ENCODE peak calls at places on chromosomes 11 and 22, in seven cellular contexts. One of them, this sample, is unnamed.

GRCh38 chr22:24950272-24950902 is 2.1 kb upstream of the KIAA1671 start:
- DNase-seq in neuronal stem cell: no peak
- DNase-seq in trophoblast cell: no peak
- DNase-seq in mesendoderm: peak; percentile 97
- DNase-seq in H9: peak; percentile 93
- DNase-seq in H1: peak; percentile 72
- DNase-seq in IMR-90: peak; percentile 8
- DNase-seq in this sample: no peak

GRCh38 chr22:23749747-23750373 is 1.1 kb downstream of the ZNF70 start:
- DNase-seq in H9: no peak
- DNase-seq in neuronal stem cell: no peak
- DNase-seq in IMR-90: no peak
- DNase-seq in mesendoderm: no peak
- DNase-seq in trophoblast cell: no peak
- DNase-seq in H1: no peak
- DNase-seq in this sample: no peak

GRCh38 chr22:27677895-27678458 is 123.6 kb downstream of the MN1 start:
- DNase-seq in IMR-90: no peak
- DNase-seq in H1: no peak
- DNase-seq in mesendoderm: no peak
- DNase-seq in trophoblast cell: no peak
- DNase-seq in H9: no peak
- DNase-seq in neuronal stem cell: no peak
- DNase-seq in this sample: peak; percentile 45

GRCh38 chr11:87819141-87819540 is 356.1 kb downstream of the RAB38 start:
- DNase-seq in IMR-90: no peak
- DNase-seq in trophoblast cell: no peak
- DNase-seq in neuronal stem cell: no peak
- DNase-seq in H9: no peak
- DNase-seq in mesendoderm: no peak
- DNase-seq in H1: no peak
- DNase-seq in this sample: no peak

GRCh38 chr11:69873166-69874077 is 54.2 kb upstream of the FGF3 start:
- DNase-seq in trophoblast cell: no peak
- DNase-seq in IMR-90: no peak
- DNase-seq in mesendoderm: no peak
- DNase-seq in neuronal stem cell: no peak
- DNase-seq in H9: peak; percentile 16
- DNase-seq in H1: no peak
- DNase-seq in this sample: no peak

GRCh38 chr11:83827520-83827919 is 541.4 kb upstream of the CCDC90B start:
- DNase-seq in H1: no peak
- DNase-seq in neuronal stem cell: no peak
- DNase-seq in trophoblast cell: peak; percentile 38
- DNase-seq in H9: no peak
- DNase-seq in mesendoderm: no peak
- DNase-seq in IMR-90: peak; percentile 67
- DNase-seq in this sample: peak; percentile 26

GRCh38 chr11:11456896-11457295 is 103.8 kb upstream of the CSNK2A3 start:
- DNase-seq in mesendoderm: no peak
- DNase-seq in trophoblast cell: no peak
- DNase-seq in H9: no peak
- DNase-seq in IMR-90: no peak
- DNase-seq in neuronal stem cell: no peak
- DNase-seq in H1: no peak
- DNase-seq in this sample: no peak

GRCh38 chr22:50278956-50279619 is 8.9 kb upstream of the MAPK11 start:
- DNase-seq in H9: no peak
- DNase-seq in neuronal stem cell: no peak
- DNase-seq in mesendoderm: no peak
- DNase-seq in H1: no peak
- DNase-seq in trophoblast cell: peak; percentile 84
- DNase-seq in IMR-90: no peak
- DNase-seq in this sample: no peak

GRCh38 chr11:1226226-1226961 is 3.5 kb downstream of the MUC5B start:
- DNase-seq in IMR-90: no peak
- DNase-seq in H9: peak; percentile 33
- DNase-seq in neuronal stem cell: no peak
- DNase-seq in trophoblast cell: no peak
- DNase-seq in mesendoderm: no peak
- DNase-seq in H1: no peak
- DNase-seq in this sample: no peak

GRCh38 chr11:44325698-44326097 is 15.8 kb upstream of the ALX4 start:
- DNase-seq in trophoblast cell: no peak
- DNase-seq in neuronal stem cell: no peak
- DNase-seq in mesendoderm: no peak
- DNase-seq in H9: no peak
- DNase-seq in IMR-90: no peak
- DNase-seq in H1: no peak
- DNase-seq in this sample: no peak

GRCh38 chr11:74154621-74155281 is 16.1 kb downstream of the C2CD3 start:
- DNase-seq in mesendoderm: no peak
- DNase-seq in H1: no peak
- DNase-seq in H9: no peak
- DNase-seq in neuronal stem cell: no peak
- DNase-seq in IMR-90: no peak
- DNase-seq in trophoblast cell: no peak
- DNase-seq in this sample: peak; percentile 29

GRCh38 chr11:30316237-30316636 is 6.7 kb upstream of the ARL14EP start:
- DNase-seq in trophoblast cell: no peak
- DNase-seq in H1: no peak
- DNase-seq in IMR-90: no peak
- DNase-seq in mesendoderm: no peak
- DNase-seq in neuronal stem cell: no peak
- DNase-seq in H9: no peak
- DNase-seq in this sample: no peak

GRCh38 chr11:44505591-44506054 is 59.8 kb upstream of the CD82 start:
- DNase-seq in H9: no peak
- DNase-seq in neuronal stem cell: no peak
- DNase-seq in IMR-90: peak; percentile 61
- DNase-seq in trophoblast cell: no peak
- DNase-seq in H1: no peak
- DNase-seq in mesendoderm: peak; percentile 54
- DNase-seq in this sample: peak; percentile 10

GRCh38 chr11:3341298-3341697 is 37.6 kb downstream of the ZNF195 start:
- DNase-seq in IMR-90: no peak
- DNase-seq in H1: peak; percentile 46
- DNase-seq in H9: peak; percentile 64
- DNase-seq in mesendoderm: peak; percentile 73
- DNase-seq in neuronal stem cell: peak; percentile 48
- DNase-seq in trophoblast cell: peak; percentile 26
- DNase-seq in this sample: no peak

GRCh38 chr11:15770798-15771414 is 585.4 kb downstream of the SOX6 start:
- DNase-seq in IMR-90: peak; percentile 52
- DNase-seq in trophoblast cell: peak; percentile 23
- DNase-seq in mesendoderm: peak; percentile 77
- DNase-seq in H1: peak; percentile 13
- DNase-seq in neuronal stem cell: peak; percentile 51
- DNase-seq in H9: peak; percentile 68
- DNase-seq in this sample: peak; percentile 41

GRCh38 chr11:116504541-116505149 is 268.1 kb downstream of the BUD13 start:
- DNase-seq in H1: no peak
- DNase-seq in H9: no peak
- DNase-seq in trophoblast cell: no peak
- DNase-seq in mesendoderm: no peak
- DNase-seq in neuronal stem cell: no peak
- DNase-seq in IMR-90: no peak
- DNase-seq in this sample: no peak

GRCh38 chr22:46315976-46316375 is 19.3 kb downstream of the GTSE1 start:
- DNase-seq in neuronal stem cell: no peak
- DNase-seq in H1: no peak
- DNase-seq in mesendoderm: no peak
- DNase-seq in IMR-90: no peak
- DNase-seq in H9: no peak
- DNase-seq in trophoblast cell: no peak
- DNase-seq in this sample: no peak

GRCh38 chr11:2132229-2132620 is 7.0 kb downstream of the IGF2 start:
- DNase-seq in H9: no peak
- DNase-seq in H1: no peak
- DNase-seq in mesendoderm: no peak
- DNase-seq in neuronal stem cell: no peak
- DNase-seq in IMR-90: no peak
- DNase-seq in trophoblast cell: no peak
- DNase-seq in this sample: no peak

DNA sequence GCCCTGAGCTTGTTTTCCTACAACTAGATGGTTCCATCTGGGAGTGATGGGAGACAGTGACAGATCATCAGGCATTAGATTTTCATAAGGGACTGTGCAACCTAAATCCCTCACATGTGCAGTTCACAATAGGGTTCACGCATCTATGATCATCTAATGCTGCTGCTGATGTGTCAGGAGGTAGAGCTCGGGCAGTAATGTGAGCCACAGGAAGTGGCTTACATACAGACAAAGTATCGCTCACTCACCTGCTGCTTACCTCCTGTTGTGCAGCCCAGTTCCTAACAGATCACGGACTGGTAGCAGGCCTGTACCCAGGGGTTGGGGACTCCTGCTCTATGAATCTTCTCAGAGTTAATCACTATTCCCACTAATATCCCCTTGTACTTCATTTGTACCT is 12.4 kb downstream of the AAMDC start:
- DNase-seq in neuronal stem cell: no peak
- DNase-seq in trophoblast cell: no peak
- DNase-seq in IMR-90: no peak
- DNase-seq in H1: no peak
- DNase-seq in mesendoderm: no peak
- DNase-seq in H9: no peak
- DNase-seq in this sample: no peak
- H2AK5ac ChIP-seq in neuronal stem cell: no peak overlapping the region
- H2AK5ac ChIP-seq in trophoblast cell: no peak overlapping the region
- H2AK5ac ChIP-seq in IMR-90: no peak overlapping the region
- H2AK5ac ChIP-seq in H1: no peak overlapping the region
- H2AK5ac ChIP-seq in mesendoderm: no peak overlapping the region
- H2AK5ac ChIP-seq in H9: no peak overlapping the region
- H2AK5ac ChIP-seq in this sample: no peak overlapping the region

GRCh38 chr11:10222399-10222798 is 71.6 kb downstream of the SBF2 start:
- DNase-seq in mesendoderm: no peak
- DNase-seq in trophoblast cell: no peak
- DNase-seq in IMR-90: no peak
- DNase-seq in H9: no peak
- DNase-seq in H1: no peak
- DNase-seq in neuronal stem cell: no peak
- DNase-seq in this sample: no peak

GRCh38 chr11:10225553-10225952 is 68.5 kb downstream of the SBF2 start:
- DNase-seq in neuronal stem cell: no peak
- DNase-seq in H9: no peak
- DNase-seq in mesendoderm: no peak
- DNase-seq in trophoblast cell: no peak
- DNase-seq in H1: no peak
- DNase-seq in IMR-90: no peak
- DNase-seq in this sample: no peak

DNA sequence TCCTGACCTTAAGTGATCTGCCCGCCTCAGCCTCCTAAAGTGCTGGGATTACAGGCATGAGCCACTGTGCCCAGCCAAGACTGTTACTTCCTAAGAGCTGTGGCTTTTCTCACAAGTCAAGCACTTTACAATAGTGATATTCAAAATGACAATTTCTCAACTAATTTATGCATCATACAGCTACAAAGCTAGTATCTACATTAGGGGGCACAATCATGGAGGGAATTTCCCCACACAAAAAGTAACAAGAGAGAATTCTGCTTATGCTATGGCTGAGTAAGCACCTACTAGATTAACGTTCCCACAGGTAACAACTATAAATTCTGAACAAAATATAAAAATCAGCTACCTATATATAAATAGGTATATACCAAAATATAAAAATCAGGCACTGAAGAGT is 72.7 kb downstream of the SBF2 start:
- DNase-seq in H1: no peak
- DNase-seq in mesendoderm: no peak
- DNase-seq in IMR-90: no peak
- DNase-seq in trophoblast cell: no peak
- DNase-seq in neuronal stem cell: no peak
- DNase-seq in H9: no peak
- DNase-seq in this sample: no peak
- H2BK5ac ChIP-seq in H1: no peak overlapping the region
- H2BK5ac ChIP-seq in mesendoderm: no peak overlapping the region
- H2BK5ac ChIP-seq in IMR-90: no peak overlapping the region
- H2BK5ac ChIP-seq in trophoblast cell: no peak overlapping the region
- H2BK5ac ChIP-seq in neuronal stem cell: no peak overlapping the region
- H2BK5ac ChIP-seq in H9: no peak overlapping the region
- H2BK5ac ChIP-seq in this sample: no peak overlapping the region

GRCh38 chr11:33089776-33090175 is 50.4 kb downstream of the TCP11L1 start:
- DNase-seq in H9: no peak
- DNase-seq in neuronal stem cell: no peak
- DNase-seq in H1: no peak
- DNase-seq in mesendoderm: no peak
- DNase-seq in trophoblast cell: no peak
- DNase-seq in IMR-90: peak; percentile 73
- DNase-seq in this sample: peak; percentile 21

GRCh38 chr11:33094157-33094556 is 54.8 kb downstream of the TCP11L1 start:
- DNase-seq in H1: no peak
- DNase-seq in mesendoderm: no peak
- DNase-seq in H9: no peak
- DNase-seq in trophoblast cell: no peak
- DNase-seq in neuronal stem cell: no peak
- DNase-seq in IMR-90: no peak
- DNase-seq in this sample: no peak
- H2AK5ac ChIP-seq in H1: no peak overlapping the region
- H2AK5ac ChIP-seq in mesendoderm: no peak overlapping the region
- H2AK5ac ChIP-seq in H9: no peak overlapping the region
- H2AK5ac ChIP-seq in trophoblast cell: no peak overlapping the region
- H2AK5ac ChIP-seq in neuronal stem cell: no peak overlapping the region
- H2AK5ac ChIP-seq in IMR-90: no peak overlapping the region
- H2AK5ac ChIP-seq in this sample: no peak overlapping the region

DNA sequence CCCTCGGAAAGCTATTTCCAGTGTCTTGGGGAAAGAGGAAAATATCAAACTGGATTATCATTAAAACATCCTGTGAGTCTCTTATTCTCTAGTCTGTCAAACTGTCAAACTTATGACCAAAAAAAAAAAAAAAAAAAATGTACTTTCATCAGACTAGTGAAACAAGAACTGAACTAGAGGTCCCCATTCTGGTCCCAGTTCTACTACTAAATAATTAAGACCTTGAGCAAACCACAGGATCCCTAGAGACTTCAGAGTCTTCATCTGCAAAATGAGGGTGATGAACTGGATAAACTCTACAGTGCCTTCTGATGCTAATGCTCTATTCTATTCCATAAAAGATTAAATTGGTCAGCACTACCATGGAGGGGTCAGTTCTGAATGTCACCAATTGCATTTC is 105.8 kb downstream of the SERGEF start:
- DNase-seq in H1: no peak
- DNase-seq in neuronal stem cell: no peak
- DNase-seq in mesendoderm: no peak
- DNase-seq in trophoblast cell: no peak
- DNase-seq in IMR-90: no peak
- DNase-seq in H9: no peak
- DNase-seq in this sample: no peak
- H2BK5ac ChIP-seq in H1: no peak overlapping the region
- H2BK5ac ChIP-seq in neuronal stem cell: no peak overlapping the region
- H2BK5ac ChIP-seq in mesendoderm: no peak overlapping the region
- H2BK5ac ChIP-seq in trophoblast cell: no peak overlapping the region
- H2BK5ac ChIP-seq in IMR-90: no peak overlapping the region
- H2BK5ac ChIP-seq in H9: no peak overlapping the region
- H2BK5ac ChIP-seq in this sample: no peak overlapping the region

This sample was measured in mesenchymal stem cell.